ENCODE peak calls at places on chromosomes 7 and 10, in four cellular contexts. U, H, F and E are unnamed samples.
A peak's percentile ranks its signal among the peaks of the same experiment; 100 is the strongest.

GRCh38 chr10:48708144-48708543 is 23.5 kb downstream of the WDFY4 start:
- DNase-seq in F (no peak), U (no peak), H (no peak), E (no peak)

GRCh38 chr10:24872049-24872789 is 80.2 kb downstream of the PRTFDC1 start:
- DNase-seq in H (peak; percentile 60), F (peak; percentile 56), U (no peak), E (no peak)

GRCh38 chr10:4013651-4014085 is 228.7 kb upstream of the KLF6 start:
- DNase-seq in F (no peak), H (no peak), U (no peak), E (no peak)

GRCh38 chr7:54394877-54395276 is 147.3 kb upstream of the VSTM2A start:
- DNase-seq in F (no peak), U (no peak), H (no peak), E (peak; percentile 3)

GRCh38 chr7:30238721-30239441 is 45.5 kb upstream of the ZNRF2 start:
- DNase-seq in H (peak; percentile 55), F (peak; percentile 58), U (peak; percentile 60), E (peak; percentile 65)

GRCh38 chr7:151140826-151141225 is 26.7 kb downstream of the GBX1 start:
- DNase-seq in H (no peak), F (no peak), U (no peak), E (no peak)

GRCh38 chr10:131084791-131085585 is 226.5 kb downstream of the TCERG1L start:
- DNase-seq in F (no peak), U (no peak), H (no peak), E (no peak)

GRCh38 chr7:135808206-135808605 is 59.6 kb upstream of the FAM180A start:
- DNase-seq in H (no peak), U (peak; percentile 31), F (no peak), E (no peak)

GRCh38 chr7:17408245-17408903 is 109.9 kb downstream of the AHR start:
- DNase-seq in U (peak; percentile 35), F (peak; percentile 86), H (peak; percentile 92), E (no peak)

GRCh38 chr10:80498833-80499671 is 38.6 kb upstream of the SH2D4B start:
- DNase-seq in U (peak; percentile 94), H (peak; percentile 95), F (peak; percentile 98), E (peak; percentile 73)

GRCh38 chr10:3779146-3779707 is 5.8 kb downstream of the KLF6 start:
- DNase-seq in H (peak; percentile 45), F (no peak), U (no peak), E (no peak)

GRCh38 chr10:35214607-35215020 is 88.0 kb downstream of the CREM start:
- DNase-seq in F (no peak), U (no peak), H (no peak), E (no peak)

GRCh38 chr7:131595699-131596098 is 39.3 kb upstream of the PODXL start:
- DNase-seq in U (no peak), H (no peak), F (no peak), E (no peak)

GRCh38 chr10:44636625-44637024 is 251.7 kb upstream of the CXCL12 start:
- DNase-seq in F (no peak), H (no peak), U (no peak), E (no peak)

GRCh38 chr7:142248-142955 is 50.0 kb upstream of the FAM20C start:
- DNase-seq in U (no peak), F (no peak), H (no peak), E (no peak)

GRCh38 chr7:27080844-27081423 is 14.9 kb downstream of the HOXA1 start:
- DNase-seq in F (no peak), U (no peak), H (peak; percentile 22), E (no peak)

GRCh38 chr7:1992554-1992953 is 240.2 kb downstream of the MAD1L1 start:
- DNase-seq in U (no peak), H (no peak), F (no peak), E (no peak)
- H3K36me3 ChIP-seq in U (no peaks in the 10 kb centered on the region), H (no peaks in the 10 kb centered on the region), F (no peaks in the 10 kb centered on the region), E (no peaks in the 10 kb centered on the region)

DNA sequence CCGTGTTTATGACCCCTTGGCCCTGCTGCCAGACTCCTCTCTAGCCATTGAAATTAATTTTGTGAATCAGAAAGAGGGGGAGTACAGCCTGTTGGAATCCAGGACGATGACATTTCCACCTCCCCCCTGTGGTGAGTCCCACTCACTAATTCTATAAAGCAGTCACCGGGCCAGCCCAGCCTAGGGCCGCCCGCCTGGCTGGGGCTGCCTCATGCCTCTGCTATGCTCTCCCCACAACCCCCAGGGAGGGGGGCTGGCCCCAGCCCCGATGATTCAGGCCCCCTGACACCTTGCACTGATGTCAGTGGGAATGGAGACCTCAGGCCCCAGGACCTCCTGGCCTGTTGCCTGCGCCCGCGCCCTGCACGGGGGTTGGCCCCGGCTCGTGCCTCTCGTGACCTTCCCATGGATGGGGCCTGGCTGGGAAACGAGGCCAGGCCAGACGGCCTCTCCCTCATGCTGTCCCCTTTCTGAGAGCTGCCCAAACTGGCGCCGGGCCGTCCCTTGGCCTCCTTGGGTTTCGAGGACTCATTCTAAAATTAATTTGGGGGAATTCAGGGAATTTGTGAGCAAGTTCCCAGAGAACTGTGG is 34.0 kb downstream of the TMEM270 start:
- DNase-seq in H (peak; percentile 95), U (peak; percentile 94), F (no peak), E (no peak)
- TF ChIP-seq CTCF in H (no peak), U (no peak), F (no peak), E (no peak)

DNA sequence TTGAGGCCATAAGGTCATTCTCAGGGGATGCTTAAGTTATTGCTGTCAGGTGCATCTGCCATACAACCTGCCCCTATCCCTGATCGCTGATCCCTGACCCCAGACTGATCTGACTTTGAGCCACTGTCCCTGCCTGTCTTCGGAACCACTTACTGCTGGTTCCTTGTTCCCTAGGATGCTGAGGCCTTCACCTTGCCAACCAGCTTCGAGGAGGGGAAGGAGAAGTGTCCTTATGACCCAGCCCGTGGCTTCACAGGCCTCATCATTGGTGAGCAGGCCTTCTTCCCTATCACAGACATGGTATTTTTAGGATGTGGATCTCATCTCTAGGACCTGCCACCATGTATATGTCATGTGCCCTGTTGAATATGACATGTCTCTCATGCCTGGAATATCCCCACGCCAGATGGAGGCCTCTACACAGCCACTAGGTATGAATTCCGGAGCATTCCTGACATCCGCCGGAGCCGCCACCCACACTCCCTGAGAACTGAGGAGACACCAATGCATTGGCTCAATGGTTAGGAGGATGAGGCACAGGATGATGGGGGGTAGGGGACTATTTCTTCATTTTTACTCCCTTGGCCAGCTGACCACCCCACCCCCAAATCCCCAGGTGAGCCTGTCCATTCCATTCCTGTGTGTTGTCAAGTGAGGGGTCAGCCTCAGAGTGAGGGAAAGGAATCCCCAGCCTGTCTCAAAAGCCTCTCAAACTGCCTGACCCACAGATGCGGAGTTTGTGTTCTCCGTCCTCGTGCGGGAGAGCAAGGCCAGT is 9.0 kb downstream of the MRPL43 start:
- DNase-seq in F (no peak), H (no peak), U (no peak), E (no peak)
- H3K36me3 ChIP-seq in F (peaks cover 45% of the 10 kb centered on the region), H (peaks cover 2% of the 10 kb centered on the region), U (peaks cover 51% of the 10 kb centered on the region), E (peaks cover 5% of the 10 kb centered on the region)

GRCh38 chr10:105971460-105971859 is 1193.0 kb downstream of the SORCS1 start:
- DNase-seq in F (no peak), U (no peak), H (no peak), E (no peak)

GRCh38 chr10:105973252-105973877 is 1191.1 kb downstream of the SORCS1 start:
- DNase-seq in F (no peak), U (no peak), H (no peak), E (peak; percentile 68)

GRCh38 chr10:105969884-105970377 is 1194.6 kb downstream of the SORCS1 start:
- DNase-seq in F (no peak), U (no peak), H (no peak), E (peak; percentile 89)

GRCh38 chr10:105973912-105974311 is 1190.6 kb downstream of the SORCS1 start:
- DNase-seq in F (no peak), H (no peak), U (no peak), E (no peak)

DNA sequence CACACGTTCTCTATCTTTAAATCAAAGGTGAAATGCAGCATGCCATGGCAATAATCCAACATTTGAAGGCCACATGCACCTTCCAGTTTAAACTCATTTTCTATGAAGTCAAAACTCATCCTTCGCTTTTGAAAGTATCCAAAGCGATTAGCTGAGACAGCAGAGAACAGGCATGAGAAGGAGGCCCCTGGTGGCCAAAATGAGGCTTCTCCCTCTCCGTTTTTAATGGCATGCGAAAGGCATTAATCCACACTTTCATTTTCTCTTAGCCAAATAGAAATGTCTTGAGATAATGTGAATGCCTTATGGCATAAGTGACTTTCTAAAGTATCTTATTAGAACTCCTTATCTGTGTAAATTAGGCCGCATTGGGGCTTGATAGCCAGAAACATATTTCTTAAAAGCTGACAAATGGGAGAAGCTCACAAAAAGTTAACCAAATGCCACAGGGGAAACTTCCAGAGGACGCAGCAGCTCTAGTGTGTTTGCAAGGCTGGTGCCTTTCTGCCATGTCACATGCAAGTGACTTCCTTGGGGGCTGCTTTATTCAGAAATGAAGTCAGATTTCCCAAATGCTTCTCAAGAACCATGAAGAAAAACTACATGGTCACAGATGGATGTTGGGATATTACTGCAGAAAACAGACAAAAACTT is 1189.6 kb downstream of the SORCS1 start:
- DNase-seq in H (no peak), F (peak; percentile 22), U (no peak), E (peak; percentile 84)
- TF ChIP-seq CTCF in H (no peak), F (peak; percentile 48), U (peak; percentile 37), E (peak; percentile 91)

GRCh38 chr7:149003018-149003417 is 25.3 kb downstream of the PDIA4 start:
- DNase-seq in H (no peak), F (no peak), U (no peak), E (no peak)

GRCh38 chr7:149000961-149001360 is 27.3 kb downstream of the PDIA4 start:
- DNase-seq in H (no peak), U (no peak), F (no peak), E (no peak)

GRCh38 chr7:149003560-149004305 is 24.6 kb downstream of the PDIA4 start:
- DNase-seq in U (no peak), F (no peak), H (no peak), E (no peak)

GRCh38 chr7:149001427-149002068 is 26.8 kb downstream of the PDIA4 start:
- DNase-seq in U (no peak), H (no peak), F (no peak), E (no peak)

DNA sequence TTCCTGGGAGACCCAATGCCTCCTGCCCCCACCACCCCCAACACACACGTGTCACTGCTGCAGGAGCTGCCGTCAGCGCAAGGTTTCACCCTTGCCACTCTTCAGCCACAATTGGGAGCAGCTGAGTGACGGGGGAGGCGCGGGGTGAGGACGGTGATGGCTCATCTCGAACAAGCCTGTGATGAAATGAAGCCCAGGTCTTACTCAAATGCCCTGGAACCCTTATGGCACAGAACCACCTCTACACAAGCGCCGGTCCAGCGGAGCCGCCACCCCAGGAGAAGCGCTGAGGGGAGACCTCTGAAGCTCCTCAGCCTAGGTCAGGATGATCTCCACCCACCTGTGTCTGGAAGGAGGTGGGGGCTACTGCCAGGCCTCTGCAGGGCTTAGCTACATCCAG is 25.7 kb downstream of the PDIA4 start:
- DNase-seq in U (no peak), F (no peak), H (no peak), E (no peak)
- H3K36me3 ChIP-seq in U (peaks cover 39% of the 10 kb centered on the region), F (peaks cover 41% of the 10 kb centered on the region), H (peaks cover 27% of the 10 kb centered on the region), E (peaks cover 59% of the 10 kb centered on the region)

DNA sequence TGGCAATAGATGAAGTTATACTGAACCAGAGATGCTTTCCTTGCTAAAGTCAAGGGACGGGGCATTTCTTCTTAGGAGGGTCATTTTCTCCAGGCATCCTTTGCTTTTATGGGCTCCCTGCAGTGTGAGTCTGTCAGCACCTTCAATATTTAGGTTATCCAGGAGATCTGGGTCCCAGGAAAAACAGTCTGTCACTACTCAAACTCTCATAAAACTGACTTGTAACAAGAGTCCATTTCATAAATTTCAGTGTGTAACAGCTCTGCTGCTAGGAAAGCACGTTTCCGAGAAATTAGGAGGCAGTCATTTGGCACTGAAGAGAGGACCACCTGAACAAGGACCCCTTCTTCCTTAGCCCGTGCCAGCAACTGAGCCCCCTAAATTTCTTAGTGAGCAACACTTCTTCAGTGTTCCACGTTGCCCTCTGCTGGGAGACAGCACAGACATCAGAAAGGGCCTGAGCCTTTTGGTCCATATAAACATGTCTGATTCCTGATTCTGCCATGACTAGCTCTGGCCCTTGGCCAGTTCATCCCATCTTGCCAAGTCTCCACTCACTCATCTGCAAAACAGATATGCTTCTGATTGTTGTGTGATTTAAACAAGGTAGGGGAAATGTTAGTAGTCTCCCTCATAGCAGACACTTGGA is 7.2 kb downstream of the GCC1 start:
- DNase-seq in H (no peak), F (no peak), U (no peak), E (no peak)
- TF ChIP-seq CTCF in H (no peak), F (no peak), U (no peak), E (peak; percentile 23)